ENCODE peak calls at places on chromosomes 2 and 18, in ten cellular contexts. One of them, this sample, is unnamed.

GRCh38 chr18:46071615-46071893 is 506 bp downstream of the PSTPIP2 start:
- DNase-seq in adrenal gland: no peak
- DNase-seq in upper lobe of right lung: no peak
- DNase-seq in lower lobe of right lung: no peak
- DNase-seq in RWPE1: no peak
- DNase-seq in sigmoid colon: no peak
- DNase-seq in HFFc6: no peak
- DNase-seq in endothelial cell of umbilical vein: no peak
- DNase-seq in coronary artery: no peak
- DNase-seq in breast epithelium: no peak
- DNase-seq in this sample: no peak

GRCh38 chr2:26704441-26704977 is 12.0 kb downstream of the KCNK3 start:
- DNase-seq in sigmoid colon: no peak
- DNase-seq in breast epithelium: peak
- DNase-seq in coronary artery: no peak
- DNase-seq in endothelial cell of umbilical vein: no peak
- DNase-seq in upper lobe of right lung: no peak
- DNase-seq in adrenal gland: no peak
- DNase-seq in HFFc6: peak
- DNase-seq in lower lobe of right lung: no peak
- DNase-seq in RWPE1: no peak
- DNase-seq in this sample: no peak

GRCh38 chr2:111028720-111029119 is 92.0 kb upstream of the BCL2L11 start:
- DNase-seq in endothelial cell of umbilical vein: peak
- DNase-seq in breast epithelium: no peak
- DNase-seq in HFFc6: no peak
- DNase-seq in sigmoid colon: no peak
- DNase-seq in upper lobe of right lung: no peak
- DNase-seq in lower lobe of right lung: no peak
- DNase-seq in adrenal gland: no peak
- DNase-seq in coronary artery: no peak
- DNase-seq in RWPE1: no peak
- DNase-seq in this sample: no peak

GRCh38 chr18:2304378-2305175 is 266.7 kb downstream of the METTL4 start:
- DNase-seq in upper lobe of right lung: no peak
- DNase-seq in lower lobe of right lung: no peak
- DNase-seq in coronary artery: no peak
- DNase-seq in HFFc6: peak
- DNase-seq in breast epithelium: no peak
- DNase-seq in RWPE1: peak
- DNase-seq in endothelial cell of umbilical vein: peak
- DNase-seq in sigmoid colon: no peak
- DNase-seq in adrenal gland: no peak
- DNase-seq in this sample: no peak

GRCh38 chr18:75070625-75071483 is 138.1 kb downstream of the PTGR3 start:
- DNase-seq in RWPE1: peak
- DNase-seq in breast epithelium: peak
- DNase-seq in upper lobe of right lung: no peak
- DNase-seq in coronary artery: no peak
- DNase-seq in adrenal gland: peak
- DNase-seq in lower lobe of right lung: no peak
- DNase-seq in sigmoid colon: no peak
- DNase-seq in endothelial cell of umbilical vein: peak
- DNase-seq in HFFc6: peak
- DNase-seq in this sample: peak

GRCh38 chr18:59900222-59901128 is 679 bp downstream of the PMAIP1 start:
- DNase-seq in HFFc6: peak
- DNase-seq in upper lobe of right lung: peak
- DNase-seq in adrenal gland: no peak
- DNase-seq in coronary artery: no peak
- DNase-seq in endothelial cell of umbilical vein: peak
- DNase-seq in RWPE1: peak
- DNase-seq in sigmoid colon: no peak
- DNase-seq in breast epithelium: peak
- DNase-seq in lower lobe of right lung: peak
- DNase-seq in this sample: peak

GRCh38 chr2:165198181-165198580 is 5.7 kb downstream of the SCN3A start:
- DNase-seq in lower lobe of right lung: no peak
- DNase-seq in sigmoid colon: no peak
- DNase-seq in coronary artery: no peak
- DNase-seq in endothelial cell of umbilical vein: no peak
- DNase-seq in HFFc6: no peak
- DNase-seq in adrenal gland: no peak
- DNase-seq in breast epithelium: no peak
- DNase-seq in RWPE1: no peak
- DNase-seq in upper lobe of right lung: no peak
- DNase-seq in this sample: no peak

GRCh38 chr2:232893834-232894233 is 23.8 kb downstream of the SNORC start:
- DNase-seq in breast epithelium: no peak
- DNase-seq in sigmoid colon: no peak
- DNase-seq in coronary artery: no peak
- DNase-seq in endothelial cell of umbilical vein: no peak
- DNase-seq in adrenal gland: no peak
- DNase-seq in RWPE1: no peak
- DNase-seq in upper lobe of right lung: no peak
- DNase-seq in HFFc6: no peak
- DNase-seq in lower lobe of right lung: peak
- DNase-seq in this sample: no peak

GRCh38 chr2:221997100-221997499 is 301.7 kb downstream of the PAX3 start:
- DNase-seq in breast epithelium: no peak
- DNase-seq in coronary artery: no peak
- DNase-seq in endothelial cell of umbilical vein: no peak
- DNase-seq in sigmoid colon: no peak
- DNase-seq in HFFc6: peak
- DNase-seq in adrenal gland: no peak
- DNase-seq in lower lobe of right lung: no peak
- DNase-seq in upper lobe of right lung: no peak
- DNase-seq in RWPE1: peak
- DNase-seq in this sample: no peak

GRCh38 chr2:203533696-203534471 is 1.2 kb downstream of the RAPH1 start:
- DNase-seq in adrenal gland: no peak
- DNase-seq in sigmoid colon: no peak
- DNase-seq in upper lobe of right lung: no peak
- DNase-seq in endothelial cell of umbilical vein: peak
- DNase-seq in HFFc6: peak
- DNase-seq in RWPE1: peak
- DNase-seq in breast epithelium: no peak
- DNase-seq in lower lobe of right lung: no peak
- DNase-seq in coronary artery: no peak
- DNase-seq in this sample: no peak

GRCh38 chr2:54924121-54924520 is 126.1 kb downstream of the RTN4 start:
- DNase-seq in HFFc6: no peak
- DNase-seq in sigmoid colon: no peak
- DNase-seq in endothelial cell of umbilical vein: no peak
- DNase-seq in upper lobe of right lung: no peak
- DNase-seq in breast epithelium: no peak
- DNase-seq in lower lobe of right lung: no peak
- DNase-seq in RWPE1: no peak
- DNase-seq in adrenal gland: no peak
- DNase-seq in coronary artery: no peak
- DNase-seq in this sample: no peak

GRCh38 chr2:54925022-54925421 is 125.2 kb downstream of the RTN4 start:
- DNase-seq in endothelial cell of umbilical vein: no peak
- DNase-seq in HFFc6: no peak
- DNase-seq in sigmoid colon: no peak
- DNase-seq in RWPE1: no peak
- DNase-seq in lower lobe of right lung: no peak
- DNase-seq in adrenal gland: no peak
- DNase-seq in upper lobe of right lung: no peak
- DNase-seq in breast epithelium: no peak
- DNase-seq in coronary artery: no peak
- DNase-seq in this sample: no peak

GRCh38 chr2:54927751-54928615 is 122.3 kb downstream of the RTN4 start:
- DNase-seq in adrenal gland: no peak
- DNase-seq in upper lobe of right lung: no peak
- DNase-seq in endothelial cell of umbilical vein: no peak
- DNase-seq in sigmoid colon: no peak
- DNase-seq in coronary artery: no peak
- DNase-seq in lower lobe of right lung: no peak
- DNase-seq in RWPE1: no peak
- DNase-seq in breast epithelium: no peak
- DNase-seq in HFFc6: no peak
- DNase-seq in this sample: no peak

GRCh38 chr2:54928719-54929118 is 121.5 kb downstream of the RTN4 start:
- DNase-seq in endothelial cell of umbilical vein: no peak
- DNase-seq in upper lobe of right lung: no peak
- DNase-seq in sigmoid colon: no peak
- DNase-seq in coronary artery: no peak
- DNase-seq in breast epithelium: peak
- DNase-seq in HFFc6: no peak
- DNase-seq in RWPE1: no peak
- DNase-seq in lower lobe of right lung: no peak
- DNase-seq in adrenal gland: no peak
- DNase-seq in this sample: no peak

DNA sequence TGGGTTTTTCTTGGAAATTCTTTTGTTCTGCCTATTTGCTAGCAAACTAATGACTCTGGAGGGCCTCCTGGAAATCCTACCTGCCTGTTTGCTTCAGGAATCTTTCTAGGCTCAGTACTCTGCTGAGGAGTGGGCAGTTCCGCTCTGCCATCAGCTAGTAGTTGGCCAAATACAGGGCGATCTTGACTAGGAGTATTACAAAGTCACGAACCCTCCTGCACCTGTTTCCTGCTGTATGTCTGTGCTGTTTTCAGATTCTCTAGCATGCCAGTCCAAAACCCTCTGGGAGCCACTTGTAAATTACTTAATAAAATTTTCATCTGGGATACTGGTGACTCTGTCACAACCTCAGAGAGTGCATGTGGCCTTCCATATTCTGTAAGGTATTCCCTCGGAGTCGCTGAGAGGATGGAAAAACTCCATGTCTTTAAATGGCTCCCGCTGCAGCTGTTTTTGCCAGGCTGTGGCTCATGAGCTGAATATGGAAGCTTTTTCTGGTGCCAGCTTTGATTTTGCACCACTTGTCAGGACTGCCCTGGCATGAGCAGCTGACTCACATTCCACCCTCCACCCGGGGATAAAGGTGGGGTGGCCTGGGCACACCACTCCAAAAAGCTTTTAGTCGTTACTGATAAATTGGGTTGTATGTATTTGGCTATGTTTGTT is 123.0 kb downstream of the RTN4 start:
- DNase-seq in sigmoid colon: no peak
- DNase-seq in adrenal gland: no peak
- DNase-seq in lower lobe of right lung: no peak
- DNase-seq in HFFc6: no peak
- DNase-seq in breast epithelium: no peak
- DNase-seq in RWPE1: no peak
- DNase-seq in endothelial cell of umbilical vein: no peak
- DNase-seq in coronary artery: no peak
- DNase-seq in upper lobe of right lung: no peak
- DNase-seq in this sample: no peak
- TF ChIP-seq CTCF in sigmoid colon: no peak
- TF ChIP-seq CTCF in adrenal gland: no peak
- TF ChIP-seq CTCF in lower lobe of right lung: no peak
- TF ChIP-seq CTCF in HFFc6: no peak
- TF ChIP-seq CTCF in breast epithelium: no peak
- TF ChIP-seq CTCF in RWPE1: no peak
- TF ChIP-seq CTCF in endothelial cell of umbilical vein: no peak
- TF ChIP-seq CTCF in coronary artery: no peak
- TF ChIP-seq CTCF in upper lobe of right lung: no peak
- TF ChIP-seq CTCF in this sample: no peak

GRCh38 chr2:47195149-47195548 is 40.0 kb upstream of the STPG4 start:
- DNase-seq in sigmoid colon: no peak
- DNase-seq in breast epithelium: no peak
- DNase-seq in RWPE1: peak
- DNase-seq in upper lobe of right lung: no peak
- DNase-seq in adrenal gland: no peak
- DNase-seq in lower lobe of right lung: no peak
- DNase-seq in endothelial cell of umbilical vein: peak
- DNase-seq in coronary artery: no peak
- DNase-seq in HFFc6: peak
- DNase-seq in this sample: no peak
- TF ChIP-seq CTCF in sigmoid colon: no peak
- TF ChIP-seq CTCF in breast epithelium: no peak
- TF ChIP-seq CTCF in RWPE1: no peak
- TF ChIP-seq CTCF in upper lobe of right lung: no peak
- TF ChIP-seq CTCF in adrenal gland: no peak
- TF ChIP-seq CTCF in lower lobe of right lung: no peak
- TF ChIP-seq CTCF in endothelial cell of umbilical vein: no peak
- TF ChIP-seq CTCF in coronary artery: no peak
- TF ChIP-seq CTCF in HFFc6: no peak
- TF ChIP-seq CTCF in this sample: no peak

GRCh38 chr2:60796573-60797509 is 40.8 kb downstream of the PAPOLG start:
- DNase-seq in endothelial cell of umbilical vein: peak
- DNase-seq in breast epithelium: no peak
- DNase-seq in upper lobe of right lung: no peak
- DNase-seq in coronary artery: no peak
- DNase-seq in sigmoid colon: no peak
- DNase-seq in HFFc6: no peak
- DNase-seq in adrenal gland: no peak
- DNase-seq in lower lobe of right lung: no peak
- DNase-seq in RWPE1: no peak
- DNase-seq in this sample: no peak
- TF ChIP-seq CTCF in endothelial cell of umbilical vein: no peak
- TF ChIP-seq CTCF in breast epithelium: no peak
- TF ChIP-seq CTCF in upper lobe of right lung: no peak
- TF ChIP-seq CTCF in coronary artery: no peak
- TF ChIP-seq CTCF in sigmoid colon: no peak
- TF ChIP-seq CTCF in HFFc6: no peak
- TF ChIP-seq CTCF in adrenal gland: no peak
- TF ChIP-seq CTCF in lower lobe of right lung: no peak
- TF ChIP-seq CTCF in RWPE1: no peak
- TF ChIP-seq CTCF in this sample: no peak

DNA sequence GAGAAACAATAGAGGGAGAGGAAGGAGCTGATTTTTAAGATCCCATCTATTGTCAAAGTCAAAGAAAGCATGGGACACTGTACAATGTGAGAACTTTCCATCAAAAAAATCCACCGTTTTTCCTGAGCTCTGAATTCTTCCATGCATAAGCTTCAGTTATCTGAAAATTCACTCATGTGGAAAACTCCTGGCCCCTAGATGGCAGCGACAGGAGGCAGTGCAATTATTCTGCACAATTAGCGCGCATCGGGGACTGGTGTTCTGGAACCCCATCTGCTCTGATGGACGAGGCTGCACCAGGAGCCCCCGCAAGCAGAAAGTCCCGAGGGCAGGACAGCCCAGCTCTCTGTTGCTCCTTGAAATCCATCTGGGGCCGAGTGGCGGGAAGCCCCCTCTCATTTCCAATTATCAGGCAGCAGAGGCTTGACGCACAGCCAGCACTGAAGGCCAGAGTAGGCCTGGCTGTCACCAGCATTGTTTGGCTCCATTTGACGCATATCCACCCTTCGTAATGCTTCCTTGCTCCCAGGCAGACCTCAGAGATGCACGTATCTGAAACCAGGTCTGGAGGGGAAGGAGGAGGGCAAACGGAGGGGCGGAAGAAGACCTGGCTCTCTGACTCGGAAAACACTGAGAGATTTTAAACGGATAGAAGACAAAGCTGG is 70.0 kb downstream of the TNS1 start:
- DNase-seq in HFFc6: no peak
- DNase-seq in lower lobe of right lung: no peak
- DNase-seq in breast epithelium: no peak
- DNase-seq in upper lobe of right lung: no peak
- DNase-seq in sigmoid colon: no peak
- DNase-seq in endothelial cell of umbilical vein: peak
- DNase-seq in RWPE1: no peak
- DNase-seq in adrenal gland: peak
- DNase-seq in coronary artery: no peak
- DNase-seq in this sample: no peak
- TF ChIP-seq CTCF in HFFc6: peak
- TF ChIP-seq CTCF in lower lobe of right lung: no peak
- TF ChIP-seq CTCF in breast epithelium: no peak
- TF ChIP-seq CTCF in upper lobe of right lung: no peak
- TF ChIP-seq CTCF in sigmoid colon: no peak
- TF ChIP-seq CTCF in endothelial cell of umbilical vein: no peak
- TF ChIP-seq CTCF in RWPE1: no peak
- TF ChIP-seq CTCF in adrenal gland: no peak
- TF ChIP-seq CTCF in coronary artery: no peak
- TF ChIP-seq CTCF in this sample: no peak

GRCh38 chr2:230814616-230815015 is 50.1 kb upstream of the ITM2C start:
- DNase-seq in RWPE1: no peak
- DNase-seq in adrenal gland: no peak
- DNase-seq in coronary artery: no peak
- DNase-seq in lower lobe of right lung: no peak
- DNase-seq in breast epithelium: no peak
- DNase-seq in HFFc6: peak
- DNase-seq in sigmoid colon: no peak
- DNase-seq in endothelial cell of umbilical vein: peak
- DNase-seq in upper lobe of right lung: no peak
- DNase-seq in this sample: no peak
- TF ChIP-seq CTCF in RWPE1: peak
- TF ChIP-seq CTCF in adrenal gland: peak
- TF ChIP-seq CTCF in coronary artery: no peak
- TF ChIP-seq CTCF in lower lobe of right lung: peak
- TF ChIP-seq CTCF in breast epithelium: no peak
- TF ChIP-seq CTCF in HFFc6: peak
- TF ChIP-seq CTCF in sigmoid colon: no peak
- TF ChIP-seq CTCF in endothelial cell of umbilical vein: peak
- TF ChIP-seq CTCF in upper lobe of right lung: no peak
- TF ChIP-seq CTCF in this sample: peak

This sample was measured in CD14-positive monocyte.